ENCODE peak calls at places on chromosomes 3 and 15, in four cellular contexts. One of them, this sample, is unnamed.

GRCh38 chr3:196638922-196639516 is 475 bp upstream of the NRROS start:
- DNase-seq in tibial nerve: no peak
- DNase-seq in IMR-90: no peak
- DNase-seq in adrenal gland: no peak
- DNase-seq in this sample: no peak

GRCh38 chr15:78913012-78913411 is 31.8 kb downstream of the CTSH start:
- DNase-seq in IMR-90: no peak
- DNase-seq in adrenal gland: no peak
- DNase-seq in tibial nerve: no peak
- DNase-seq in this sample: no peak

GRCh38 chr3:13235079-13235478 is 161.8 kb upstream of the IQSEC1 start:
- DNase-seq in IMR-90: no peak
- DNase-seq in tibial nerve: no peak
- DNase-seq in adrenal gland: no peak
- DNase-seq in this sample: no peak

GRCh38 chr3:110814170-110815007 is 257.2 kb upstream of the NECTIN3 start:
- DNase-seq in IMR-90: peak
- DNase-seq in adrenal gland: no peak
- DNase-seq in tibial nerve: no peak
- DNase-seq in this sample: no peak

GRCh38 chr15:69452702-69453513 is at the start of gene RPLP1:
- DNase-seq in IMR-90: peak
- DNase-seq in adrenal gland: peak
- DNase-seq in tibial nerve: peak
- DNase-seq in this sample: peak

GRCh38 chr3:127441764-127442163 is 148.8 kb downstream of the TPRA1 start:
- DNase-seq in adrenal gland: no peak
- DNase-seq in tibial nerve: no peak
- DNase-seq in IMR-90: no peak
- DNase-seq in this sample: no peak

GRCh38 chr3:100708644-100708988 is 678 bp upstream of the TFG start:
- DNase-seq in tibial nerve: no peak
- DNase-seq in adrenal gland: no peak
- DNase-seq in IMR-90: no peak
- DNase-seq in this sample: no peak

GRCh38 chr3:152269423-152270144 is 855 bp downstream of the MBNL1 start:
- DNase-seq in tibial nerve: peak
- DNase-seq in IMR-90: peak
- DNase-seq in adrenal gland: peak
- DNase-seq in this sample: peak

GRCh38 chr3:127206611-127207516 is 13.9 kb downstream of the PRR23E start:
- DNase-seq in tibial nerve: no peak
- DNase-seq in IMR-90: no peak
- DNase-seq in adrenal gland: no peak
- DNase-seq in this sample: no peak

GRCh38 chr15:27956285-27956684 is 142.8 kb downstream of the OCA2 start:
- DNase-seq in adrenal gland: no peak
- DNase-seq in tibial nerve: no peak
- DNase-seq in IMR-90: no peak
- DNase-seq in this sample: no peak

GRCh38 chr3:164812042-164812441 is 266.3 kb downstream of the SI start:
- DNase-seq in tibial nerve: no peak
- DNase-seq in IMR-90: no peak
- DNase-seq in adrenal gland: no peak
- DNase-seq in this sample: no peak

GRCh38 chr3:63661242-63661641 is 8.8 kb downstream of the SNTN start:
- DNase-seq in tibial nerve: no peak
- DNase-seq in adrenal gland: no peak
- DNase-seq in IMR-90: no peak
- DNase-seq in this sample: no peak

GRCh38 chr3:147390589-147391569 is 15.5 kb downstream of the ZIC4 start:
- DNase-seq in adrenal gland: no peak
- DNase-seq in IMR-90: no peak
- DNase-seq in tibial nerve: no peak
- DNase-seq in this sample: no peak

DNA sequence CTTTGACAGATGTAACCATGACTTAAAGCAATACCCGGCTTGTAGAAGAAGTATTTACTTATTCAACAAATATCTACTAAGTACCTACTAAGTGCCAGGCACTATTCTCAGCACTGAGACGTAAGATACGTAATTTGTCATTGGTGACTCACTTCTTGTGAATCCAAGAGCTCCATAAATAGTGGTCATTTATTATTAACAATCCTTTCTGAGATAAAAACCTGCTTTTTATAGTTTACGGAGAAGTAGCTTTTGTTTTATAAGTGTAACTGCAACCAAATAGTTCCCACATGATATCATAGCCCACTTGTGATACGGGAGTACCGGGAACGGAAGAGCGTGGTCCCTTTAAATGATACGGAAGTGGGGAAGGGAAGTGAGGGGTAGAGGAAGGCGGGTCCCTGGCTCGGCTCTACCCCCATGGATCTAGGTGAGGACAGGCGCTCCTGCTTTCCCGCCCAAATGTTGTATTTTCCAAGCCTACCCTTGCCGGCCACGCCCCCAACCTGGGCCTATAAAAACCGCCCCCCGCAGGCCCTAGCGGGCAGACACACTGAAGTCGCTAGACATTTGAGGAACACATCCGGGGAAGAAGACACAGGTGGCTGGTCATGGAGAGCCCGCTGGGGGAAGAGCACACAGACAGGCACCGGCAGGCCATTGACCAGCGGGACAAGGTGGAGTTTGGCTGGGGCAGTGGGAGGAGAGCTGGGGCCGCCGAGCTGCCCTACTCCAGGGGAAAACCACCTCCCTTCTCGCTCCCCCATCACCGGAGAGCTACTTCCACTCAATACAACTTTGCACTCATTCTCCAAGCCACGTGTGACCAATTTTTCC is at the start of gene SAMMSON:
- DNase-seq in adrenal gland: no peak
- DNase-seq in tibial nerve: no peak
- DNase-seq in IMR-90: peak
- DNase-seq in this sample: no peak
- TF ChIP-seq POLR2A in adrenal gland: no peak
- TF ChIP-seq POLR2A in tibial nerve: no peak
- TF ChIP-seq POLR2A in IMR-90: no peak
- TF ChIP-seq POLR2A in this sample: no peak

DNA sequence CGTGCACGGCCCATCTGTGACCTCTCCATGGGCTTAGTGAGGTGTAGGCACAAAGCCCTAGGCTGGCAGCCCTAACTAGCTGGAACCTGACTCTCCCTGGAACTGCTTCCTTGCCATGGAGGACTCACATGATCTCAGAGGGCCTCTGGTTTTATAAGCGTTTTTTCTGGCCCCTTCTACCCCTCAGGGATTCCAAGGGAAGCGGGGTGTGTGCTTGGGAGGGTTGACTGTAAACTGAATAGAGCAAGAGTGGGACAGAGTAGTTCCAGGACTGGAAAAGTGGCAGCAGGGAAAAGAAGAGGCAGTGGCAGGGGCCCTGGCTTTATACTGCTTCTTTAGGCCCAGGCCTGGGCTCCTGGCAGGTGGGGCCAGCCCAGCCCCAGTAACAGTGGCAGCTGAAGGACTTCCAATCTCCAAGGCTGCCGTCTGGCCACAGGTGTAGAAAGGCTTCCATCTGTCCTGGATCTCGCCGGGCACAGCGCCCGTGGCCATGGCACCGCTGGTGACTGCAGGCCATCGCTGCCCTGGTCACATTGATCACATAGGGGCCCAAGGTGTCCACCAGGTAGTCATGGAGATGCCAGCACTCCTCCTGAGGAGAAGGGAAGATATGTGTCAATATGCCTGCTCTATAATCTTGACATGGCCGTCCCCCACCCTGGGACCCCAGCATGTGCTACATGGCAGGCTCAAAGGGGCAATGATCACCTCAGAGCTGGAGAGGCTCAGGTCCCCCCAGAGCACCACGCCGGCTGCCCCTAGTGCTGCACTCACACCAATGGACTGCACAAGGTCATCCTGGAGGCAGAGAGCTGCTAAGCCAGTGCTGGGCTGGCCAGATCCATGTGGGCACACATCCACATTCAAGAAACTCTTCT is 934 bp upstream of the IFRD2 start:
- DNase-seq in IMR-90: no peak
- DNase-seq in tibial nerve: no peak
- DNase-seq in adrenal gland: peak
- DNase-seq in this sample: no peak
- TF ChIP-seq POLR2A in IMR-90: no peak
- TF ChIP-seq POLR2A in tibial nerve: no peak
- TF ChIP-seq POLR2A in adrenal gland: peak
- TF ChIP-seq POLR2A in this sample: no peak

GRCh38 chr15:39213385-39213840 is 367.5 kb upstream of the THBS1 start:
- DNase-seq in adrenal gland: peak
- DNase-seq in IMR-90: peak
- DNase-seq in tibial nerve: no peak
- DNase-seq in this sample: peak
- TF ChIP-seq POLR2A in adrenal gland: no peak
- TF ChIP-seq POLR2A in IMR-90: no peak
- TF ChIP-seq POLR2A in tibial nerve: no peak
- TF ChIP-seq POLR2A in this sample: no peak

GRCh38 chr15:57284535-57284934 is 91.8 kb upstream of the CGNL1 start:
- DNase-seq in IMR-90: no peak
- DNase-seq in adrenal gland: no peak
- DNase-seq in tibial nerve: no peak
- DNase-seq in this sample: no peak

GRCh38 chr15:57278439-57278838 is 97.9 kb upstream of the CGNL1 start:
- DNase-seq in adrenal gland: no peak
- DNase-seq in IMR-90: no peak
- DNase-seq in tibial nerve: no peak
- DNase-seq in this sample: no peak

GRCh38 chr15:57283774-57284508 is 92.4 kb upstream of the CGNL1 start:
- DNase-seq in IMR-90: peak
- DNase-seq in adrenal gland: no peak
- DNase-seq in tibial nerve: no peak
- DNase-seq in this sample: no peak

GRCh38 chr15:57280464-57280863 is 95.8 kb upstream of the CGNL1 start:
- DNase-seq in adrenal gland: no peak
- DNase-seq in tibial nerve: no peak
- DNase-seq in IMR-90: no peak
- DNase-seq in this sample: no peak

DNA sequence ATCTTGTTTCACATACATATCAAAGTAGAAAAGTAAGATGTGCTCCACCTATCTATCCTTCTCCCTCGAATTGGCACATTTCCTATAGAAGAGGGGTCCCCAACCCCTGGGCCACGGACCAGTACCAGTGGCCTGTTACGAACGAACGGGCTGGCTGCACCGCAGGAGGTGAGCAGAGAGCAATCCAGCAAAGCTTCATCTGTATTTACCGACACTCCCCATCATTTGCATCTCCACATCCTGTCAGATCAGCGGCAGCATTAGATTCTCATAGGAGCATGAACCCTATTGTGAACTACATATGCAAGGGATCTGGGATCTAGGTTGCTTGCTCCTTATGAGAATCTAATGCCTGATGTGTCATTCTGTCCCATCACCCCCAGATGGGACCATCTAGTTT is 94.9 kb upstream of the CGNL1 start:
- DNase-seq in IMR-90: no peak
- DNase-seq in adrenal gland: no peak
- DNase-seq in tibial nerve: no peak
- DNase-seq in this sample: no peak
- TF ChIP-seq POLR2A in IMR-90: no peak
- TF ChIP-seq POLR2A in adrenal gland: no peak
- TF ChIP-seq POLR2A in tibial nerve: no peak
- TF ChIP-seq POLR2A in this sample: no peak

DNA sequence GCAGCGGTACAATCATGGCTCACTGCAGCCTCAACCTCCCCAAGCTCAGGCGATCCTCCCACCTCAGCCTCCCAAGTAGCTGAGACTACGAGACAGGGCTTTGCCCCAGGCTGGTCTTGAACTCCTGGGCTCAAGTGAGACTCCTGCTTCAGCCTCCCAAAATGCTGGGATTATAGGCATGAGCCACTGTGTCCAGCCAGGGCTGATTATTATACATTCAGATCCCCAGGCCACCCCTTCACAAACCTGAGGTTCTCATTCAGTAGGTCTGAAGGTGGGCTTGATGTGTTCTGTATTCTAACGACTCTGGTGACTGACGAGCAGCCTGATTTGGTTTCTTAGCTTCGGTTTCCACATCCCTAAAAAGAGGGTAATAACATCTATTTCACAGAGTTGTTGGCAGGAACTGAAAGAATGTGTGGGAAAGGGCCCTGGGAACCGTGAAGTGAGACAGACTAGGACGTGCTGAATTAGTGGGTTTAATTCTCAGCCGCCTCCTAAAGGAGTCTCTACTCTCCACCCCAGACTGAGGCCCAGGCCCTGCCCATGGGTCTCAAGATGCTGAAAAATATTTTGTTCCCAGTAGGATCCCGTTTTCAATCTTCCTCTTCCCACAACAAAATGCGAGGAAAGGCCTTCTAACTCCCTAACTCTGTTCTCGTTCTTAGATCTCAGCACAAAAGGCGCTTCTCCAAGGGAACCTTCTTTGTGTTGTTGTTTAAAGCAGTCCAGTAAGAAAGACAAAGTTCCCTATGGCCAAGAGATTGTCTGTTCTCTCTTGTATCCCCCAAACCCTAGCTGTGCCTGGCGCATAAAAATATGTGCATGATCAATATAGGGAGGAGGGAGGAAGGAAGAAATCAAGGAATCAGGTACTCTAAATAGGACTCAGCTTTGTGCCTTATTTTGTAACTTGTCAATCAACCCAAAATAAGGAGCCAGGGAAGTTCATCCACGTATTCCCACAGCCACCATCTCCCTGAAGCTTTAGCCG is 210.0 kb upstream of the TOPAZ1 start:
- DNase-seq in tibial nerve: no peak
- DNase-seq in adrenal gland: no peak
- DNase-seq in IMR-90: no peak
- DNase-seq in this sample: no peak
- TF ChIP-seq POLR2A in tibial nerve: no peak
- TF ChIP-seq POLR2A in adrenal gland: no peak
- TF ChIP-seq POLR2A in IMR-90: no peak
- TF ChIP-seq POLR2A in this sample: no peak

GRCh38 chr3:23258110-23258509 is 55.0 kb downstream of the UBE2E2 start:
- DNase-seq in IMR-90: peak
- DNase-seq in tibial nerve: no peak
- DNase-seq in adrenal gland: no peak
- DNase-seq in this sample: no peak

GRCh38 chr3:23253214-23253613 is 50.1 kb downstream of the UBE2E2 start:
- DNase-seq in tibial nerve: no peak
- DNase-seq in adrenal gland: no peak
- DNase-seq in IMR-90: no peak
- DNase-seq in this sample: no peak

GRCh38 chr3:23256741-23257435 is 53.8 kb downstream of the UBE2E2 start:
- DNase-seq in IMR-90: no peak
- DNase-seq in adrenal gland: no peak
- DNase-seq in tibial nerve: no peak
- DNase-seq in this sample: no peak

GRCh38 chr3:23254875-23255274 is 51.7 kb downstream of the UBE2E2 start:
- DNase-seq in adrenal gland: no peak
- DNase-seq in tibial nerve: no peak
- DNase-seq in IMR-90: no peak
- DNase-seq in this sample: no peak

GRCh38 chr3:23254287-23254686 is 51.2 kb downstream of the UBE2E2 start:
- DNase-seq in IMR-90: no peak
- DNase-seq in adrenal gland: no peak
- DNase-seq in tibial nerve: no peak
- DNase-seq in this sample: no peak
- TF ChIP-seq POLR2A in IMR-90: no peak
- TF ChIP-seq POLR2A in adrenal gland: no peak
- TF ChIP-seq POLR2A in tibial nerve: no peak
- TF ChIP-seq POLR2A in this sample: no peak

This sample was measured in erythroblast.